ENCODE peak calls at places on chromosomes 16 and 17, in ten cellular contexts. N is T-helper 1 cell; R is psoas muscle; Q is aorta; E is activated T-helper 1 cell treated with anti-CD3 and anti-CD28 coated beads, Interleukin-2, amount 50 U/mL, for 16 hours; V is Panc1; Z is cerebellar cortex; K is thoracic aorta; B is activated CD8-positive, alpha-beta memory T cell treated with anti-CD3 and anti-CD28 coated beads for 24 hours; O is neural crest cell. G is an unnamed sample.

GRCh38 chr16:81560979-81561657 is 116.5 kb downstream of the CMIP start:
- DNase-seq in N (no peak), R (no peak), Q (no peak), E (no peak), V (no peak), Z (no peak), K (no peak), B (no peak), O (no peak), G (no peak)

GRCh38 chr17:78817123-78817522 is 23.5 kb downstream of the USP36 start:
- DNase-seq in N (peak), R (peak), Q (no peak), E (peak), V (no peak), Z (no peak), K (no peak), B (peak), O (no peak), G (no peak)

GRCh38 chr17:35683588-35683987 is 47.9 kb upstream of the RASL10B start:
- DNase-seq in N (no peak), R (no peak), Q (no peak), E (no peak), V (no peak), Z (no peak), K (no peak), B (no peak), O (no peak), G (no peak)

GRCh38 chr17:62723842-62724241 is 84.3 kb downstream of the MARCHF10 start:
- DNase-seq in N (no peak), R (no peak), Q (no peak), E (no peak), V (no peak), Z (no peak), K (no peak), B (no peak), O (no peak), G (no peak)

GRCh38 chr16:70364399-70364798 is 17.7 kb downstream of the DDX19A start:
- DNase-seq in N (no peak), R (no peak), Q (no peak), E (no peak), V (no peak), Z (no peak), K (no peak), B (no peak), O (no peak), G (no peak)

GRCh38 chr17:72233981-72234380 is 113.2 kb downstream of the SOX9 start:
- DNase-seq in N (no peak), R (no peak), Q (no peak), E (no peak), V (no peak), Z (peak), K (no peak), B (no peak), O (no peak), G (no peak)

GRCh38 chr16:7512503-7512902 is 179.9 kb downstream of the RBFOX1 start:
- DNase-seq in N (no peak), R (no peak), Q (no peak), E (no peak), V (no peak), Z (no peak), K (no peak), B (no peak), O (no peak), G (no peak)

GRCh38 chr16:55559233-55559632 is 7.3 kb upstream of the CAPNS2 start:
- DNase-seq in N (no peak), R (no peak), Q (no peak), E (no peak), V (no peak), Z (no peak), K (no peak), B (no peak), O (no peak), G (no peak)

GRCh38 chr17:40260528-40260927 is 27.2 kb upstream of the CDC6 start:
- DNase-seq in N (no peak), R (no peak), Q (no peak), E (no peak), V (no peak), Z (no peak), K (no peak), B (no peak), O (no peak), G (no peak)

GRCh38 chr16:4053663-4054479 is 62.4 kb downstream of the ADCY9 start:
- DNase-seq in N (no peak), R (no peak), Q (peak), E (no peak), V (peak), Z (no peak), K (peak), B (no peak), O (no peak), G (no peak)

GRCh38 chr16:703406-703805 is 2.2 kb downstream of the FBXL16 start:
- DNase-seq in N (no peak), R (no peak), Q (no peak), E (no peak), V (no peak), Z (no peak), K (no peak), B (no peak), O (no peak), G (no peak)

GRCh38 chr16:56269824-56270684 is 78.8 kb downstream of the GNAO1 start:
- DNase-seq in N (no peak), R (no peak), Q (peak), E (no peak), V (no peak), Z (peak), K (no peak), B (no peak), O (no peak), G (no peak)

G was measured in ecto neural progenitor cell.